ENCODE peak calls at places on chromosome 16, in ten cellular contexts. S is fibroblast of mammary gland; G is H7; P is CD8-positive, alpha-beta memory T cell; B is natural killer cell; D is head of caudate nucleus; Y is GM13976; C is GM19239; R is activated naive CD4-positive, alpha-beta T cell treated with anti-CD3 and anti-CD28 coated beads, Interleukin-2, amount 10 ng/mL, durations not matched to agents 7 days and 5 days; N is stimulated activated CD4-positive, alpha-beta T cell treated with anti-CD3 and anti-CD28 coated beads, Interleukin-12 subunit alpha, Interleukin-12 subunit beta, amount 100 ng/mL, for 4 hours. T is an unnamed sample.
A peak's percentile ranks its signal among the peaks of the same experiment; 100 is the strongest.

GRCh38 chr16:77674888-77675287 is 47.4 kb upstream of the NUDT7 start:
- DNase-seq in S (peak; percentile 34), G (no peak), P (no peak), B (no peak), D (no peak), Y (no peak), C (no peak), R (no peak), N (no peak), T (no peak)

GRCh38 chr16:66154801-66155200 is 211.7 kb upstream of the CDH5 start:
- DNase-seq in S (no peak), G (no peak), P (no peak), B (no peak), D (no peak), Y (no peak), C (no peak), R (no peak), N (no peak), T (no peak)

GRCh38 chr16:49352923-49353322 is 20.7 kb upstream of the C16orf78 start:
- DNase-seq in S (peak; percentile 9), G (peak; percentile 84), P (no peak), B (no peak), D (no peak), Y (no peak), C (no peak), R (no peak), N (no peak), T (no peak)

GRCh38 chr16:15510992-15511391 is 76.6 kb downstream of the BMERB1 start:
- DNase-seq in S (no peak), G (no peak), P (no peak), B (no peak), D (no peak), Y (no peak), C (no peak), R (no peak), N (no peak), T (no peak)

GRCh38 chr16:83345846-83346245 is 461.9 kb upstream of the HSBP1 start:
- DNase-seq in S (no peak), G (no peak), P (no peak), B (no peak), D (no peak), Y (no peak), C (no peak), R (no peak), N (no peak), T (no peak)

GRCh38 chr16:19588661-19589060 is 33.2 kb downstream of the VPS35L start:
- DNase-seq in S (peak; percentile 16), G (no peak), P (no peak), B (no peak), D (no peak), Y (no peak), C (no peak), R (no peak), N (no peak), T (no peak)

GRCh38 chr16:50863673-50864144 is 121.8 kb downstream of the CYLD start:
- DNase-seq in S (no peak), G (no peak), P (no peak), B (no peak), D (no peak), Y (peak; percentile 7), C (no peak), R (no peak), N (no peak), T (no peak)

GRCh38 chr16:2019500-2019899 is at the start of gene NPW:
- DNase-seq in S (no peak), G (peak; percentile 92), P (no peak), B (no peak), D (no peak), Y (no peak), C (no peak), R (peak; percentile 53), N (peak; percentile 40), T (no peak)

GRCh38 chr16:52742052-52742451 is 195.1 kb upstream of the TOX3 start:
- DNase-seq in S (no peak), G (no peak), P (no peak), B (no peak), D (no peak), Y (no peak), C (no peak), R (no peak), N (no peak), T (no peak)

GRCh38 chr16:20916289-20916688 is 15.7 kb downstream of the LYRM1 start:
- DNase-seq in S (no peak), G (no peak), P (no peak), B (no peak), D (no peak), Y (no peak), C (no peak), R (no peak), N (no peak), T (no peak)

GRCh38 chr16:31333686-31334649 is 21.0 kb upstream of the ITGAX start:
- DNase-seq in S (no peak), G (peak; percentile 80), P (peak; percentile 33), B (no peak), D (no peak), Y (peak; percentile 65), C (peak; percentile 35), R (peak; percentile 59), N (no peak), T (no peak)

GRCh38 chr16:2426941-2427361 is 2.3 kb upstream of the CCNF start:
- DNase-seq in S (no peak), G (no peak), P (no peak), B (no peak), D (no peak), Y (no peak), C (no peak), R (no peak), N (no peak), T (no peak)

GRCh38 chr16:67071476-67072048 is 38.2 kb upstream of the PHAF1 start:
- DNase-seq in S (no peak), G (no peak), P (no peak), B (no peak), D (no peak), Y (no peak), C (no peak), R (no peak), N (no peak), T (no peak)

GRCh38 chr16:48126801-48127644 is 28.8 kb downstream of the ABCC12 start:
- DNase-seq in S (peak; percentile 98), G (no peak), P (no peak), B (no peak), D (peak; percentile 15), Y (no peak), C (no peak), R (no peak), N (no peak), T (peak; percentile 82)

GRCh38 chr16:52871481-52871880 is 181.2 kb downstream of the CHD9NB start:
- DNase-seq in S (no peak), G (no peak), P (no peak), B (no peak), D (no peak), Y (no peak), C (no peak), R (no peak), N (no peak), T (no peak)

GRCh38 chr16:50368410-50369132 is at the start of gene BRD7:
- DNase-seq in S (peak; percentile 25), G (peak; percentile 96), P (peak; percentile 67), B (peak; percentile 75), D (peak; percentile 58), Y (peak; percentile 94), C (peak; percentile 92), R (peak; percentile 66), N (peak; percentile 70), T (no peak)

T was measured in RWPE2.